ENCODE peak calls at places on chromosome 2, in six cellular contexts. H is esophagus squamous epithelium, P is endothelial cell of umbilical vein, B is dorsolateral prefrontal cortex, X is heart left ventricle, L is endodermal cell. R is an unnamed sample.

GRCh38 chr2:47016172-47016913 is 100.7 kb upstream of the MCFD2 start:
- DNase-seq in H (no peak), P (peak; percentile 71), B (no peak), X (no peak), L (peak; percentile 74), R (no peak)

GRCh38 chr2:96250188-96250587 is 15.6 kb downstream of the TMEM127 start:
- DNase-seq in H (no peak), P (no peak), B (no peak), X (no peak), L (no peak), R (no peak)

GRCh38 chr2:63819765-63820717 is 21.7 kb upstream of the UGP2 start:
- DNase-seq in H (no peak), P (no peak), B (no peak), X (peak; percentile 52), L (peak; percentile 47), R (no peak)

GRCh38 chr2:95539836-95540235 is 52.0 kb upstream of the TRIM43 start:
- DNase-seq in H (no peak), P (no peak), B (no peak), X (no peak), L (no peak), R (no peak)

GRCh38 chr2:43948370-43948769 is 47.4 kb downstream of the LRPPRC start:
- DNase-seq in H (no peak), P (no peak), B (no peak), X (no peak), L (no peak), R (no peak)

GRCh38 chr2:127047716-127048617 is 59.0 kb downstream of the BIN1 start:
- DNase-seq in H (no peak), P (no peak), B (peak; percentile 24), X (no peak), L (peak; percentile 31), R (peak; percentile 69)

GRCh38 chr2:203897544-203897943 is 30.0 kb downstream of the CTLA4 start:
- DNase-seq in H (no peak), P (no peak), B (no peak), X (no peak), L (no peak), R (no peak)

GRCh38 chr2:237164474-237165047 is 78.9 kb downstream of the COPS8 start:
- DNase-seq in H (no peak), P (no peak), B (no peak), X (no peak), L (no peak), R (no peak)

GRCh38 chr2:198374375-198375072 is 570.1 kb downstream of the PLCL1 start:
- DNase-seq in H (no peak), P (peak; percentile 48), B (peak; percentile 47), X (no peak), L (peak; percentile 83), R (no peak)

GRCh38 chr2:163682695-163683094 is 53.1 kb downstream of the FIGN start:
- DNase-seq in H (no peak), P (peak; percentile 66), B (no peak), X (no peak), L (no peak), R (no peak)

GRCh38 chr2:36889782-36890181 is 76.6 kb downstream of the STRN start:
- DNase-seq in H (no peak), P (peak; percentile 95), B (no peak), X (no peak), L (no peak), R (no peak)

GRCh38 chr2:144230057-144230451 is 289.9 kb downstream of the ZEB2 start:
- DNase-seq in H (no peak), P (no peak), B (no peak), X (no peak), L (no peak), R (no peak)

GRCh38 chr2:11998626-11999378 is 252.4 kb downstream of the LPIN1 start:
- DNase-seq in H (no peak), P (no peak), B (no peak), X (no peak), L (no peak), R (no peak)

GRCh38 chr2:77081597-77081996 is 440.6 kb downstream of the LRRTM4 start:
- DNase-seq in H (no peak), P (no peak), B (no peak), X (no peak), L (no peak), R (no peak)

GRCh38 chr2:236661064-236661761 is 91.6 kb downstream of the ACKR3 start:
- DNase-seq in H (no peak), P (peak; percentile 59), B (no peak), X (no peak), L (peak; percentile 79), R (peak; percentile 73)

GRCh38 chr2:120678251-120678650 is 57.4 kb upstream of the GLI2 start:
- DNase-seq in H (no peak), P (no peak), B (no peak), X (no peak), L (no peak), R (no peak)

GRCh38 chr2:237451582-237452469 is 35.2 kb upstream of the MLPH start:
- DNase-seq in H (no peak), P (no peak), B (no peak), X (no peak), L (peak; percentile 83), R (peak; percentile 71)

GRCh38 chr2:36967236-36967876 is 1.0 kb upstream of the STRN start:
- DNase-seq in H (no peak), P (no peak), B (no peak), X (no peak), L (no peak), R (no peak)

GRCh38 chr2:200747668-200748618 is 63.8 kb upstream of the BZW1 start:
- DNase-seq in H (no peak), P (no peak), B (no peak), X (no peak), L (no peak), R (peak; percentile 69)

GRCh38 chr2:200199005-200199404 is 107.5 kb upstream of the SPATS2L start:
- DNase-seq in H (no peak), P (no peak), B (no peak), X (no peak), L (no peak), R (no peak)

GRCh38 chr2:94999431-94999883 is 26.1 kb upstream of the MAL start:
- DNase-seq in H (no peak), P (no peak), B (no peak), X (no peak), L (peak; percentile 28), R (no peak)

GRCh38 chr2:65700004-65700651 is 267.7 kb upstream of the SPRED2 start:
- DNase-seq in H (no peak), P (no peak), B (no peak), X (no peak), L (no peak), R (no peak)

GRCh38 chr2:187581125-187581896 is 27.1 kb upstream of the TFPI start:
- DNase-seq in H (no peak), P (peak; percentile 67), B (no peak), X (no peak), L (no peak), R (no peak)

GRCh38 chr2:179410552-179411356 is 146.1 kb upstream of the SESTD1 start:
- DNase-seq in H (no peak), P (peak; percentile 60), B (peak; percentile 36), X (no peak), L (peak; percentile 75), R (no peak)

GRCh38 chr2:192544371-192544955 is 349.7 kb upstream of the TMEFF2 start:
- DNase-seq in H (no peak), P (no peak), B (no peak), X (no peak), L (no peak), R (no peak)

GRCh38 chr2:219736196-219736595 is 108.8 kb downstream of the SLC4A3 start:
- DNase-seq in H (no peak), P (peak; percentile 67), B (no peak), X (no peak), L (peak; percentile 51), R (no peak)

GRCh38 chr2:44348385-44348784 is 12.9 kb downstream of the PREPL start:
- DNase-seq in H (no peak), P (no peak), B (no peak), X (peak; percentile 37), L (no peak), R (no peak)

GRCh38 chr2:124024491-124025348 is at the start of gene CNTNAP5:
- DNase-seq in H (no peak), P (no peak), B (peak; percentile 44), X (peak; percentile 25), L (peak; percentile 95), R (no peak)
- H3K4me3 ChIP-seq in H (no peak within 1 kb of the TSS), P (no peak within 1 kb of the TSS), B (peak within 1 kb of the TSS; percentile 49), X (no peak within 1 kb of the TSS), L (peak within 1 kb of the TSS; percentile 90), R (no peak within 1 kb of the TSS)

GRCh38 chr2:157858846-157859245 is 17.3 kb downstream of the ACVR1 start:
- DNase-seq in H (no peak), P (no peak), B (no peak), X (no peak), L (no peak), R (no peak)

GRCh38 chr2:157856157-157856455 is 20.0 kb downstream of the ACVR1 start:
- DNase-seq in H (no peak), P (no peak), B (no peak), X (no peak), L (no peak), R (no peak)

GRCh38 chr2:157853820-157854219 is 22.3 kb downstream of the ACVR1 start:
- DNase-seq in H (no peak), P (no peak), B (no peak), X (no peak), L (no peak), R (no peak)

GRCh38 chr2:157853211-157853610 is 22.9 kb downstream of the ACVR1 start:
- DNase-seq in H (no peak), P (no peak), B (no peak), X (no peak), L (peak; percentile 63), R (no peak)

DNA sequence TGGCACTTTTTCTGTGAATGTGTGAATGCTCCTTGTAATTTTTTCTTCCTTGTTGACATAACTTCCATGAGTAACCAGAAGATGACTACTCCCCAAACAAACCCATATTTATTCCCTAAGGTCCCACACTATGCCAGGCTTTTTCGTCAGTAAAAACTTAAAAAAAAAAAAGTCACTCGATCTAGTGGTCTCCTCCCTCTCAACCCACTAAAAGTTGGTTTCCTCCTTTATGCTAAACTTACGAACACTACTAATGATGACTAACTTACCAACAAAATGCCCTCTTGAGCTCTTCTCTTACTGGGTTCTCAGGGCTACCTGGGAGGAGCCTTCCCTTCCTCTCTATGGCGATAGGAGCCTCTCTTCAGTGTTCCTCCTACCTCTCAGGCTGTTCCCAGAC is 18.2 kb downstream of the ACVR1 start:
- DNase-seq in H (no peak), P (no peak), B (no peak), X (no peak), L (no peak), R (no peak)
- H3K27ac ChIP-seq in H (no peak overlapping the region), P (no peak overlapping the region), B (no peak overlapping the region), X (no peak overlapping the region), L (no peak overlapping the region), R (no peak overlapping the region)

GRCh38 chr2:60353406-60353800 is 200.1 kb downstream of the BCL11A start:
- DNase-seq in H (no peak), P (no peak), B (no peak), X (no peak), L (peak; percentile 68), R (no peak)
- TF ChIP-seq CTCF in H (no peak), P (no peak), B (no peak), X (no peak), L (peak; percentile 33), R (no peak)

DNA sequence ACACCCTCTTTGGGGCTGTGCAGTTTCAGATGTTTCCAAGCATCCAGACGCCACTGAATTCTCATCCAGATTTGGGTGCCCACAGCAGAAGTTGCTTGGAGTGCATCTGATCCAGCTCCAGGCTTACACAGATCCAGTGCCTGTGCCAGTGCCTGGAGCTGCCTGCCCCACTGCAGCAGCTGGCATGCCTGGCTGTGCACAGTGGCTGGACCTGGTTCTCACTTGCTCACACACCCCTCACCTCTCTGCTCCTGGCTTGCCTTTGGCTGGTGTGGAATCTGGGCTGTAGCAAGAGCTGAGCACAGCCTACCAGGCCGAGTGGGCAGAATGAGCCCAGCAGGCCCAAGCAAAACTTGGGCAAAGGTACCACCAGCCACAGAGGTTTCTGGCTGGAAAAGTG is 137.9 kb downstream of the SPAG16 start:
- DNase-seq in H (no peak), P (no peak), B (no peak), X (no peak), L (no peak), R (no peak)
- H3K4me3 ChIP-seq in H (no peak overlapping the region), P (no peak overlapping the region), B (no peak overlapping the region), X (no peak overlapping the region), L (no peak overlapping the region), R (no peak overlapping the region)